ENCODE peak calls at places on chromosomes 3 and 15, in five cellular contexts. One of them, this sample, is unnamed.

GRCh38 chr3:119469378-119470189 is 821 bp downstream of the POGLUT1 start:
- DNase-seq in SK-N-SH: no peak
- DNase-seq in K562: no peak
- DNase-seq in HCT116: no peak
- DNase-seq in GM12878: peak
- DNase-seq in this sample: no peak

GRCh38 chr3:124424396-124424795 is 305.9 kb upstream of the UMPS start:
- DNase-seq in SK-N-SH: no peak
- DNase-seq in K562: no peak
- DNase-seq in HCT116: no peak
- DNase-seq in GM12878: no peak
- DNase-seq in this sample: no peak

GRCh38 chr3:190265795-190266194 is 56.5 kb downstream of the CLDN1 start:
- DNase-seq in SK-N-SH: no peak
- DNase-seq in K562: no peak
- DNase-seq in HCT116: peak
- DNase-seq in GM12878: no peak
- DNase-seq in this sample: no peak

GRCh38 chr3:184234224-184234623 is 4.8 kb downstream of the VWA5B2 start:
- DNase-seq in SK-N-SH: peak
- DNase-seq in K562: peak
- DNase-seq in HCT116: peak
- DNase-seq in GM12878: no peak
- DNase-seq in this sample: peak

GRCh38 chr3:124599779-124600693 is 130.2 kb upstream of the UMPS start:
- DNase-seq in SK-N-SH: no peak
- DNase-seq in K562: no peak
- DNase-seq in HCT116: peak
- DNase-seq in GM12878: no peak
- DNase-seq in this sample: peak

GRCh38 chr3:124764746-124765145 is 34.5 kb downstream of the UMPS start:
- DNase-seq in SK-N-SH: no peak
- DNase-seq in K562: no peak
- DNase-seq in HCT116: no peak
- DNase-seq in GM12878: no peak
- DNase-seq in this sample: no peak

GRCh38 chr15:46525984-46526725 is 891.3 kb downstream of the SQOR start:
- DNase-seq in SK-N-SH: no peak
- DNase-seq in K562: no peak
- DNase-seq in HCT116: no peak
- DNase-seq in GM12878: no peak
- DNase-seq in this sample: no peak

GRCh38 chr3:104598848-104599501 is 767.7 kb upstream of the ALCAM start:
- DNase-seq in SK-N-SH: no peak
- DNase-seq in K562: no peak
- DNase-seq in HCT116: no peak
- DNase-seq in GM12878: no peak
- DNase-seq in this sample: no peak

GRCh38 chr15:52730163-52730562 is 51.0 kb upstream of the ATOSA start:
- DNase-seq in SK-N-SH: no peak
- DNase-seq in K562: no peak
- DNase-seq in HCT116: no peak
- DNase-seq in GM12878: peak
- DNase-seq in this sample: no peak

GRCh38 chr15:87576486-87577176 is 679.9 kb downstream of the NTRK3 start:
- DNase-seq in SK-N-SH: no peak
- DNase-seq in K562: no peak
- DNase-seq in HCT116: no peak
- DNase-seq in GM12878: no peak
- DNase-seq in this sample: no peak

GRCh38 chr15:99777144-99777543 is 43.9 kb upstream of the LYSMD4 start:
- DNase-seq in SK-N-SH: no peak
- DNase-seq in K562: no peak
- DNase-seq in HCT116: no peak
- DNase-seq in GM12878: no peak
- DNase-seq in this sample: no peak

GRCh38 chr15:86837631-86838030 is 758.0 kb downstream of the AGBL1 start:
- DNase-seq in SK-N-SH: no peak
- DNase-seq in K562: no peak
- DNase-seq in HCT116: no peak
- DNase-seq in GM12878: no peak
- DNase-seq in this sample: no peak

GRCh38 chr15:88450125-88450798 is 16.9 kb downstream of the MRPL46 start:
- DNase-seq in SK-N-SH: peak
- DNase-seq in K562: peak
- DNase-seq in HCT116: peak
- DNase-seq in GM12878: no peak
- DNase-seq in this sample: peak

GRCh38 chr3:174062923-174063322 is 665.4 kb downstream of the NLGN1 start:
- DNase-seq in SK-N-SH: no peak
- DNase-seq in K562: no peak
- DNase-seq in HCT116: no peak
- DNase-seq in GM12878: no peak
- DNase-seq in this sample: no peak

GRCh38 chr3:161014997-161015749 is 90.0 kb downstream of the B3GALNT1 start:
- DNase-seq in SK-N-SH: no peak
- DNase-seq in K562: no peak
- DNase-seq in HCT116: no peak
- DNase-seq in GM12878: peak
- DNase-seq in this sample: no peak

GRCh38 chr3:2856062-2856792 is 253.9 kb downstream of the IL5RA start:
- DNase-seq in SK-N-SH: no peak
- DNase-seq in K562: no peak
- DNase-seq in HCT116: no peak
- DNase-seq in GM12878: no peak
- DNase-seq in this sample: no peak

GRCh38 chr3:197028711-197029510 is 706 bp downstream of the MELTF start:
- DNase-seq in SK-N-SH: peak
- DNase-seq in K562: peak
- DNase-seq in HCT116: no peak
- DNase-seq in GM12878: no peak
- DNase-seq in this sample: no peak

GRCh38 chr3:70224337-70224736 is 88.1 kb downstream of the MDFIC2 start:
- DNase-seq in SK-N-SH: no peak
- DNase-seq in K562: no peak
- DNase-seq in HCT116: no peak
- DNase-seq in GM12878: no peak
- DNase-seq in this sample: no peak
- TF ChIP-seq CTCF in SK-N-SH: no peak
- TF ChIP-seq CTCF in K562: no peak
- TF ChIP-seq CTCF in HCT116: no peak
- TF ChIP-seq CTCF in GM12878: no peak
- TF ChIP-seq CTCF in this sample: no peak

GRCh38 chr15:98611808-98612207 is 36.5 kb upstream of the IGF1R start:
- DNase-seq in SK-N-SH: no peak
- DNase-seq in K562: no peak
- DNase-seq in HCT116: no peak
- DNase-seq in GM12878: no peak
- DNase-seq in this sample: no peak
- TF ChIP-seq ZBTB33 in SK-N-SH: no peak
- TF ChIP-seq ZBTB33 in K562: no peak
- TF ChIP-seq ZBTB33 in HCT116: no peak
- TF ChIP-seq ZBTB33 in GM12878: no peak
- TF ChIP-seq ZBTB33 in this sample: no peak

DNA sequence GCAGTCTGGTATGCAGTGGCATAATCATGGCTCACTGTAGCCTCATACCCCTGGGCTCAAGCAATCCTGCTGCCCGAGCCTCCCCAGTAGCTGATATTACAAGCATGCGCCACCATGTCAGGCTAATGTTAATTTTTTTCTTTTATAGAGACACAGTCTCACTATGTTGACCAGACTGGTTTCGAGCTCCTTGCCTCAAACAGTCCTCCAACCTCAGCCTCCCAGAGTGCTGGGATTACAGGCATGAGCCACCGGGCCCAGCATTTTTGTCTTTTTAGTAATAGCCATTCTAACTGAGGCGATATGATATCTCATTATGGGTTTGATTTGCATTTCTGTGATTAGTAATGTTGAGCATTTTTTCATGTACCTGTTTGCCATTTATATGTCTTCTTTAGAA is 39.0 kb downstream of the CCDC66 start:
- DNase-seq in SK-N-SH: no peak
- DNase-seq in K562: no peak
- DNase-seq in HCT116: no peak
- DNase-seq in GM12878: no peak
- DNase-seq in this sample: no peak
- TF ChIP-seq YY1 in SK-N-SH: no peak
- TF ChIP-seq YY1 in K562: no peak
- TF ChIP-seq YY1 in HCT116: no peak
- TF ChIP-seq YY1 in GM12878: no peak
- TF ChIP-seq YY1 in this sample: no peak

DNA sequence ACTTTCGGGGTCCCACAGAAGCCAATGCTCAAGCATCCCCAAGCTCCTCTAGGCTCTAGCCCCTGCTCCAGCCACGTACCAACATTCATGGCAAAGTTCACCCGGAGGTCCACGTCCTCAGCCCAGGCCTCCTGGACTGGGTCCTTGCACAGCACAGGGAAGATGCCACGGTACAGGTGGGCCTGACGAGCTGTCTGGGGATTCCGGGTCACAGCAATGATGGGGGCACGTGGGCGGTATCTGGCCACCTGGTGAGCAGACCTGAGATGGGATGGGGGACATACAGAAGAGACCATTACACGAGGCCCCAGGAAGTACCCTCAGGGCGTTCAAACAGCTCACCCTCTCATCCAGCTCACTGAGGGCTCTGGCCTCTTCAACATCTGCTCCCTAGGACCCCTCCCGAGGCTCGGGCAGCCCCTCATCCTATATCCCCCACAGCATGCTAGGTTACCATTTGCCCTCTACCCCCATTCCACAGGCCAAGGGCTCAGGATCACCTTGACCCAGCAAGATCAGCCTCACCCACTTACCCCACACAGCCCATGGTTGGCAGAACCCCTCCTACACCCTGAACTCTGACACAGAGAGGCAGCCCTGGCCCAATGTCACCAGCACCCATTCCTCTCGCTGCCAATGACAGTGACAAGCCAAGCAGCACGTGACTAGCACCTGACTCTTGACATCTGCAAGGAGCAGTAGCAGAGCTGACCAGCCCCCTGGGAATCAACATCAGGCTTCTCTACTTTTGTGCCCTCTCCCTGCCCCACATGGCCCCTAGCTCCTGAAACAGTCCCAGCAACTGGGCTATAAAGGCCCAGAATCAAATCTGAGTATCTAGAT is 3.0 kb upstream of the GRAMD2A start:
- DNase-seq in SK-N-SH: no peak
- DNase-seq in K562: no peak
- DNase-seq in HCT116: no peak
- DNase-seq in GM12878: no peak
- DNase-seq in this sample: no peak
- TF ChIP-seq CTCF in SK-N-SH: no peak
- TF ChIP-seq CTCF in K562: no peak
- TF ChIP-seq CTCF in HCT116: no peak
- TF ChIP-seq CTCF in GM12878: no peak
- TF ChIP-seq CTCF in this sample: no peak

GRCh38 chr3:115478359-115478758 is 145.0 kb upstream of the GAP43 start:
- DNase-seq in SK-N-SH: no peak
- DNase-seq in K562: no peak
- DNase-seq in HCT116: no peak
- DNase-seq in GM12878: no peak
- DNase-seq in this sample: no peak
- TF ChIP-seq ZBTB33 in SK-N-SH: no peak
- TF ChIP-seq ZBTB33 in K562: no peak
- TF ChIP-seq ZBTB33 in HCT116: no peak
- TF ChIP-seq ZBTB33 in GM12878: no peak
- TF ChIP-seq ZBTB33 in this sample: no peak

DNA sequence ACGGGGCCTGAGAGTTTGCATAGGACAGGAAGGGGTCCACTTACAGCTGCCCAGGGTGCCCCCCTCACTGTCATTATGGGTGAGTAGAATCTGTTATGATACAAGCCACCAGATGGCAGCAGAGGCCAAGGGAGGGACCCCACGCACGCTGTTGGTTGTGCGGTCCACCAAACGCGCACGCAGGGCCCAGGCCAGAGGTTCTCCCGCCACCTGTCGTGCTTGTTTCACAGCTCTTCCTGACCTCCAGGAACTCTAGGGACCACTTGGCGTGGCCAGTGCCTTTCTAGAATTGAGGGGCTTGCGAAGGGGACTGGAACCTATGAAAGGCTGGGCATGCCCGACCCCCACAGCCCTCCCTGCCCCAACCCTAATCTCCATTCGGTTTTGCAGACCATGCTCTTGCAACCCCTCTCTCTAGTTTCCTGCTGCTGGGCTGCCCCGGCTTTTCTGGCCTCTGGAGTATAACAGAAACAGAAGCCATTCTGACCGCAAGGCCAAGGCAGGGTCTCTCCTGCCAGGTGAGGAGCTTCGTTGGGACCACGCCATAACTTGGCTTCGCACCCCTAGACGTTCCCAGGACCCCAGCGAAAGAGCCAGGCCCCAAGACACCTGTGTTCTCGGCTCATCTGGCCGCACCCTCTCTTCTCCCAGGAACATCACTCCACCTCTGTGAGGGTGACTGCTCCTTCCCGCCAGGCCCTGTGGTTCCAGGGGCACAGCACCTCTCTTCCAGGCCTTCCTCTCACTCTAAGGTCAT is 46.0 kb downstream of the ALDH1L1 start:
- DNase-seq in SK-N-SH: peak
- DNase-seq in K562: peak
- DNase-seq in HCT116: peak
- DNase-seq in GM12878: no peak
- DNase-seq in this sample: peak
- TF ChIP-seq YY1 in SK-N-SH: no peak
- TF ChIP-seq YY1 in K562: no peak
- TF ChIP-seq YY1 in HCT116: no peak
- TF ChIP-seq YY1 in GM12878: no peak
- TF ChIP-seq YY1 in this sample: no peak

DNA sequence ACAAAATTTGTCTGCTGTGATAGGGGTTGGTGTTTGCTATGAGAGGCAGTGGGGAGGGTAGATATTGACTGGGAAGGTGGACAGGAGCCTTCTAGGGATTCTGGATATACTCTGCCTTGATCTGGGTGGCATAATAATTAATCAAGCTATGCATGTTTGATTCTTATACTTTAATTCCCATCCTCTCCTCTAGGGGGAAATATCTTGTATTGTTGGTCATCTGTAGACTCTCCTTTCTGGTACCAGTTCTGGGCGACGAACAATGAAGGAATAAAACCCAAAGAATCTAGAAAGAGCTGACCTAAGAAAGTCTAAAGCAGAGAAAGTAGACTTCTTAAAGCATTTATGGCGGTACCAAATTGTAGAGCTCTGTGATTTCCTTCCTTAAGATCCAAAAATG is 198.2 kb upstream of the STRIT1 start:
- DNase-seq in SK-N-SH: no peak
- DNase-seq in K562: no peak
- DNase-seq in HCT116: no peak
- DNase-seq in GM12878: no peak
- DNase-seq in this sample: no peak
- TF ChIP-seq CTCF in SK-N-SH: peak
- TF ChIP-seq CTCF in K562: no peak
- TF ChIP-seq CTCF in HCT116: peak
- TF ChIP-seq CTCF in GM12878: no peak
- TF ChIP-seq CTCF in this sample: no peak